ENCODE peak calls at places on chromosomes 6 and 20, in six cellular contexts. A is mammary epithelial cell, L is GM23338, O is HepG2, R is IMR-90, T is H9. B is an unnamed sample.

GRCh38 chr6:163427498-163428254 is 13.2 kb downstream of the QKI start:
- DNase-seq in A (peak), L (peak), O (peak), R (peak), T (no peak), B (peak)

GRCh38 chr20:49790077-49790798 is 22.4 kb upstream of the SLC9A8 start:
- DNase-seq in A (no peak), L (peak), O (peak), R (peak), T (no peak), B (no peak)

GRCh38 chr6:167791036-167791779 is 35.5 kb upstream of the AFDN start:
- DNase-seq in A (peak), L (no peak), O (peak), R (no peak), T (no peak), B (no peak)

GRCh38 chr6:122712864-122713612 is 66.5 kb upstream of the FABP7 start:
- DNase-seq in A (no peak), L (no peak), O (no peak), R (peak), T (no peak), B (no peak)

GRCh38 chr6:127118505-127119360 is at the start of gene RSPO3:
- DNase-seq in A (peak), L (peak), O (no peak), R (peak), T (peak), B (no peak)

GRCh38 chr6:11209941-11210340 is 22.5 kb downstream of the NEDD9 start:
- DNase-seq in A (peak), L (peak), O (no peak), R (peak), T (no peak), B (no peak)

GRCh38 chr6:8131265-8131897 is 29.0 kb upstream of the EEF1E1 start:
- DNase-seq in A (peak), L (peak), O (peak), R (peak), T (peak), B (peak)

GRCh38 chr6:39307462-39307861 is 6.8 kb downstream of the KCNK17 start:
- DNase-seq in A (no peak), L (no peak), O (no peak), R (no peak), T (no peak), B (no peak)

GRCh38 chr6:41768545-41769308 is 11.0 kb downstream of the FRS3 start:
- DNase-seq in A (no peak), L (no peak), O (peak), R (no peak), T (no peak), B (no peak)

GRCh38 chr20:34078540-34078939 is 33.5 kb downstream of the EIF2S2 start:
- DNase-seq in A (no peak), L (no peak), O (no peak), R (no peak), T (no peak), B (no peak)

GRCh38 chr6:12890171-12890790 is 173.7 kb downstream of the PHACTR1 start:
- DNase-seq in A (no peak), L (peak), O (peak), R (no peak), T (peak), B (peak)

GRCh38 chr6:4336778-4337442 is 201.5 kb upstream of the ECI2 start:
- DNase-seq in A (peak), L (no peak), O (peak), R (no peak), T (no peak), B (no peak)

GRCh38 chr20:48921883-48922867 is 664 bp downstream of the ARFGEF2 start:
- DNase-seq in A (peak), L (peak), O (peak), R (peak), T (no peak), B (peak)

GRCh38 chr6:20401403-20402180 is at the start of gene E2F3:
- DNase-seq in A (peak), L (peak), O (peak), R (peak), T (peak), B (peak)

GRCh38 chr6:90820436-90820835 is 233.6 kb upstream of the MAP3K7 start:
- DNase-seq in A (peak), L (no peak), O (no peak), R (no peak), T (no peak), B (no peak)

GRCh38 chr6:144216668-144217218 is 66.4 kb downstream of the STX11 start:
- DNase-seq in A (no peak), L (peak), O (no peak), R (no peak), T (no peak), B (no peak)

GRCh38 chr6:52570291-52570700 is 6.6 kb downstream of the TRAM2 start:
- DNase-seq in A (peak), L (no peak), O (no peak), R (no peak), T (no peak), B (no peak)

GRCh38 chr6:33641602-33642001 is 20.5 kb downstream of the ITPR3 start:
- DNase-seq in A (no peak), L (no peak), O (no peak), R (no peak), T (no peak), B (no peak)

GRCh38 chr6:30664994-30665767 is 7.6 kb downstream of the DHX16 start:
- DNase-seq in A (no peak), L (no peak), O (no peak), R (no peak), T (no peak), B (no peak)

GRCh38 chr6:57262901-57263694 is 41.0 kb upstream of the RAB23 start:
- DNase-seq in A (peak), L (no peak), O (no peak), R (peak), T (no peak), B (no peak)

GRCh38 chr6:46293641-46294316 is 123.0 kb upstream of the ENPP5 start:
- DNase-seq in A (no peak), L (no peak), O (no peak), R (no peak), T (no peak), B (peak)

GRCh38 chr6:110529907-110530306 is 53.5 kb upstream of the SLC22A16 start:
- DNase-seq in A (peak), L (no peak), O (no peak), R (peak), T (no peak), B (no peak)

DNA sequence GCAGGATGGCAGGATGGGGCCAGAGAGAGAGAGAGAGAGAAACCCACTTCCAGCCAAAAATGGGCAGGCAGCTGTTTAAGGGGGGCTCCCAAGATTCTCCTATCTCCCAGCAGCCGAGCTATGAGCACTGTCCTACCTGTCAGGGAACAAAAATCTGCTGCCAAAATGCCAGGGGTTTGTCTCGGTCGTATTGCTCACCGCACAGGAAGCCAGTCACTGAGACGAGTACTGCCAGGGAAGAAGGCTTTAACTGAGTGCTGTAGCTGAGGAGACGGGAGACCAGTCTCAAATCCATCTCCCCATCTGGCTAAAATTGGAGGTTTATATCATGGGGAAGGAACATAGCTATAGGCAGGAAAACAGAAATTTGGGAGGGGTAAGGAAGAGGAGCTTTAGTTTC is 22.3 kb downstream of the GGTLC1 start:
- DNase-seq in A (no peak), L (no peak), O (no peak), R (no peak), T (no peak), B (no peak)
- H2AFZ ChIP-seq in A (no peak), L (no peak), O (no peak), R (no peak), T (no peak), B (no peak)

DNA sequence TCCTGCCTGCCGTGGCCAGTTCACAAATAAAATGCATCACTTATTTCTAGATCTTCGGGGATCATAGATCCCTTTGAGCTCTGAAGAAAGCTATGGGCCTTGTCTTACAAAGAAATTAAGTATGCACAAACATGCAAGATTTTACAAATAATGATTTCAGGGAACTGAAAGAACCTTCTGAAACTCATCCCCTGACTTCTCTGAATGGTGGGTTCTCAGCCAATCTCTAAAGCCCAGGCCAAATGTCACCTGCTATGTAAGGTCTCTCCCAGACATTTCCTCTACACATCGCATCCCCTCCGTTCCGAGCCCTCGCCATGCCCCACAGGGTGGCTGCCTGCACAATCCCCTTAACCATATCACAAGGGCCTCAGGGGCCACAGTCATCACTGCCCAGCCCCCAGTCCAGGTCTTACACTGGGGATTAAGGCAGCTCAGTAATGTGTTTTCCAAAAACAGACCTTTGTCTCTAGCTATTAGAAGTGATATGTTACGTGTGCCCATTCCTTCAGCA is 16.1 kb upstream of the ANKRD60 start:
- DNase-seq in A (no peak), L (no peak), O (no peak), R (no peak), T (no peak), B (no peak)
- H2AFZ ChIP-seq in A (no peak), L (no peak), O (no peak), R (no peak), T (no peak), B (no peak)

GRCh38 chr6:111871207-111871606 is 2.0 kb downstream of the FYN start:
- DNase-seq in A (no peak), L (no peak), O (no peak), R (no peak), T (no peak), B (peak)

GRCh38 chr6:111874030-111874425 is 776 bp upstream of the FYN start:
- DNase-seq in A (no peak), L (peak), O (no peak), R (peak), T (no peak), B (peak)

GRCh38 chr6:111871725-111872520 is 1.3 kb downstream of the FYN start:
- DNase-seq in A (peak), L (peak), O (peak), R (peak), T (no peak), B (peak)

GRCh38 chr6:111873178-111874029 is at the start of gene FYN:
- DNase-seq in A (peak), L (peak), O (peak), R (peak), T (peak), B (peak)

GRCh38 chr6:111872521-111873177 is 603 bp downstream of the FYN start:
- DNase-seq in A (no peak), L (no peak), O (no peak), R (peak), T (peak), B (peak)
- H2AFZ ChIP-seq in A (peak), L (no peak), O (no peak), R (peak), T (no peak), B (no peak)

GRCh38 chr6:160881409-160881808 is 110.2 kb upstream of the MAP3K4 start:
- DNase-seq in A (no peak), L (no peak), O (no peak), R (no peak), T (no peak), B (no peak)
- H2AFZ ChIP-seq in A (no peak), L (no peak), O (no peak), R (no peak), T (no peak), B (no peak)

GRCh38 chr6:14260839-14261238 is 143.3 kb downstream of the CD83 start:
- DNase-seq in A (no peak), L (no peak), O (no peak), R (no peak), T (no peak), B (no peak)
- H2AFZ ChIP-seq in A (no peak), L (no peak), O (no peak), R (no peak), T (no peak), B (no peak)

B was measured in Karpas-422.